ENCODE peak calls at places on chromosome 13, in six cellular contexts. One of them, this sample, is unnamed.

GRCh38 chr13:50995870-50996269 is 86.3 kb downstream of the RNASEH2B start:
- DNase-seq in retina: no peak
- DNase-seq in T1000: no peak
- DNase-seq in activated CD8-positive, alpha-beta memory T cell treated with anti-CD3 and anti-CD28 coated beads for 48 hours: no peak
- DNase-seq in iris pigment epithelial cell: no peak
- DNase-seq in Daoy: no peak
- DNase-seq in this sample: no peak

GRCh38 chr13:30192320-30193093 is 114.8 kb downstream of the KATNAL1 start:
- DNase-seq in retina: no peak
- DNase-seq in T1000: no peak
- DNase-seq in activated CD8-positive, alpha-beta memory T cell treated with anti-CD3 and anti-CD28 coated beads for 48 hours: no peak
- DNase-seq in iris pigment epithelial cell: no peak
- DNase-seq in Daoy: no peak
- DNase-seq in this sample: no peak

GRCh38 chr13:46492946-46493345 is 60.0 kb upstream of the LRCH1 start:
- DNase-seq in retina: peak
- DNase-seq in T1000: no peak
- DNase-seq in activated CD8-positive, alpha-beta memory T cell treated with anti-CD3 and anti-CD28 coated beads for 48 hours: no peak
- DNase-seq in iris pigment epithelial cell: peak
- DNase-seq in Daoy: no peak
- DNase-seq in this sample: no peak

GRCh38 chr13:99895428-99895998 is 76.1 kb downstream of the ZIC5 start:
- DNase-seq in retina: peak
- DNase-seq in T1000: no peak
- DNase-seq in activated CD8-positive, alpha-beta memory T cell treated with anti-CD3 and anti-CD28 coated beads for 48 hours: no peak
- DNase-seq in iris pigment epithelial cell: no peak
- DNase-seq in Daoy: no peak
- DNase-seq in this sample: no peak

GRCh38 chr13:110300090-110300815 is 6.7 kb downstream of the COL4A1 start:
- DNase-seq in retina: no peak
- DNase-seq in T1000: no peak
- DNase-seq in activated CD8-positive, alpha-beta memory T cell treated with anti-CD3 and anti-CD28 coated beads for 48 hours: no peak
- DNase-seq in iris pigment epithelial cell: peak
- DNase-seq in Daoy: no peak
- DNase-seq in this sample: no peak

GRCh38 chr13:75907044-75907443 is 270.9 kb downstream of the LMO7 start:
- DNase-seq in retina: no peak
- DNase-seq in T1000: no peak
- DNase-seq in activated CD8-positive, alpha-beta memory T cell treated with anti-CD3 and anti-CD28 coated beads for 48 hours: no peak
- DNase-seq in iris pigment epithelial cell: no peak
- DNase-seq in Daoy: no peak
- DNase-seq in this sample: no peak

GRCh38 chr13:46575321-46575721 is 22.4 kb downstream of the LRCH1 start:
- DNase-seq in retina: no peak
- DNase-seq in T1000: no peak
- DNase-seq in activated CD8-positive, alpha-beta memory T cell treated with anti-CD3 and anti-CD28 coated beads for 48 hours: no peak
- DNase-seq in iris pigment epithelial cell: no peak
- DNase-seq in Daoy: no peak
- DNase-seq in this sample: no peak

GRCh38 chr13:50676602-50677001 is 166.9 kb downstream of the DLEU7 start:
- DNase-seq in retina: no peak
- DNase-seq in T1000: no peak
- DNase-seq in activated CD8-positive, alpha-beta memory T cell treated with anti-CD3 and anti-CD28 coated beads for 48 hours: no peak
- DNase-seq in iris pigment epithelial cell: peak
- DNase-seq in Daoy: peak
- DNase-seq in this sample: no peak

GRCh38 chr13:29513981-29514719 is 81.3 kb downstream of the SLC7A1 start:
- DNase-seq in retina: no peak
- DNase-seq in T1000: no peak
- DNase-seq in activated CD8-positive, alpha-beta memory T cell treated with anti-CD3 and anti-CD28 coated beads for 48 hours: no peak
- DNase-seq in iris pigment epithelial cell: no peak
- DNase-seq in Daoy: no peak
- DNase-seq in this sample: no peak

GRCh38 chr13:64239372-64239771 is 2823.7 kb upstream of the PCDH20 start:
- DNase-seq in retina: no peak
- DNase-seq in T1000: no peak
- DNase-seq in activated CD8-positive, alpha-beta memory T cell treated with anti-CD3 and anti-CD28 coated beads for 48 hours: no peak
- DNase-seq in iris pigment epithelial cell: peak
- DNase-seq in Daoy: no peak
- DNase-seq in this sample: no peak

GRCh38 chr13:101869553-101869952 is 417.1 kb downstream of the ITGBL1 start:
- DNase-seq in retina: no peak
- DNase-seq in T1000: no peak
- DNase-seq in activated CD8-positive, alpha-beta memory T cell treated with anti-CD3 and anti-CD28 coated beads for 48 hours: no peak
- DNase-seq in iris pigment epithelial cell: peak
- DNase-seq in Daoy: no peak
- DNase-seq in this sample: no peak

GRCh38 chr13:20160346-20161274 is at the start of gene GJA3:
- DNase-seq in retina: peak
- DNase-seq in T1000: no peak
- DNase-seq in activated CD8-positive, alpha-beta memory T cell treated with anti-CD3 and anti-CD28 coated beads for 48 hours: peak
- DNase-seq in iris pigment epithelial cell: peak
- DNase-seq in Daoy: peak
- DNase-seq in this sample: no peak

GRCh38 chr13:48475230-48475629 is 57.6 kb downstream of the RCBTB2 start:
- DNase-seq in retina: no peak
- DNase-seq in T1000: no peak
- DNase-seq in activated CD8-positive, alpha-beta memory T cell treated with anti-CD3 and anti-CD28 coated beads for 48 hours: no peak
- DNase-seq in iris pigment epithelial cell: no peak
- DNase-seq in Daoy: no peak
- DNase-seq in this sample: no peak

GRCh38 chr13:40057228-40057627 is 401.8 kb downstream of the COG6 start:
- DNase-seq in retina: no peak
- DNase-seq in T1000: no peak
- DNase-seq in activated CD8-positive, alpha-beta memory T cell treated with anti-CD3 and anti-CD28 coated beads for 48 hours: no peak
- DNase-seq in iris pigment epithelial cell: no peak
- DNase-seq in Daoy: no peak
- DNase-seq in this sample: no peak

GRCh38 chr13:20197361-20197834 is 4.7 kb upstream of the GJB2 start:
- DNase-seq in retina: peak
- DNase-seq in T1000: no peak
- DNase-seq in activated CD8-positive, alpha-beta memory T cell treated with anti-CD3 and anti-CD28 coated beads for 48 hours: no peak
- DNase-seq in iris pigment epithelial cell: peak
- DNase-seq in Daoy: peak
- DNase-seq in this sample: no peak

GRCh38 chr13:23753523-23753922 is 135.7 kb downstream of the MIPEP start:
- DNase-seq in retina: no peak
- DNase-seq in T1000: no peak
- DNase-seq in activated CD8-positive, alpha-beta memory T cell treated with anti-CD3 and anti-CD28 coated beads for 48 hours: no peak
- DNase-seq in iris pigment epithelial cell: peak
- DNase-seq in Daoy: peak
- DNase-seq in this sample: no peak

GRCh38 chr13:87052731-87053130 is 618.4 kb upstream of the SLITRK5 start:
- DNase-seq in retina: no peak
- DNase-seq in T1000: no peak
- DNase-seq in activated CD8-positive, alpha-beta memory T cell treated with anti-CD3 and anti-CD28 coated beads for 48 hours: no peak
- DNase-seq in iris pigment epithelial cell: no peak
- DNase-seq in Daoy: peak
- DNase-seq in this sample: no peak

GRCh38 chr13:50129923-50130685 is 114.9 kb downstream of the KCNRG start:
- DNase-seq in retina: peak
- DNase-seq in T1000: no peak
- DNase-seq in activated CD8-positive, alpha-beta memory T cell treated with anti-CD3 and anti-CD28 coated beads for 48 hours: no peak
- DNase-seq in iris pigment epithelial cell: peak
- DNase-seq in Daoy: peak
- DNase-seq in this sample: peak

GRCh38 chr13:113086031-113086750 is 19.4 kb upstream of the F7 start:
- DNase-seq in retina: no peak
- DNase-seq in T1000: no peak
- DNase-seq in activated CD8-positive, alpha-beta memory T cell treated with anti-CD3 and anti-CD28 coated beads for 48 hours: no peak
- DNase-seq in iris pigment epithelial cell: no peak
- DNase-seq in Daoy: peak
- DNase-seq in this sample: peak

GRCh38 chr13:29737061-29737460 is 113.4 kb downstream of the UBL3 start:
- DNase-seq in retina: no peak
- DNase-seq in T1000: no peak
- DNase-seq in activated CD8-positive, alpha-beta memory T cell treated with anti-CD3 and anti-CD28 coated beads for 48 hours: no peak
- DNase-seq in iris pigment epithelial cell: no peak
- DNase-seq in Daoy: no peak
- DNase-seq in this sample: no peak

GRCh38 chr13:32669030-32669646 is 82.9 kb downstream of the PDS5B start:
- DNase-seq in retina: peak
- DNase-seq in T1000: no peak
- DNase-seq in activated CD8-positive, alpha-beta memory T cell treated with anti-CD3 and anti-CD28 coated beads for 48 hours: no peak
- DNase-seq in iris pigment epithelial cell: peak
- DNase-seq in Daoy: peak
- DNase-seq in this sample: no peak

GRCh38 chr13:21879263-21879914 is 208.5 kb downstream of the FGF9 start:
- DNase-seq in retina: no peak
- DNase-seq in T1000: no peak
- DNase-seq in activated CD8-positive, alpha-beta memory T cell treated with anti-CD3 and anti-CD28 coated beads for 48 hours: no peak
- DNase-seq in iris pigment epithelial cell: no peak
- DNase-seq in Daoy: peak
- DNase-seq in this sample: no peak

GRCh38 chr13:75151081-75151643 is 330.8 kb downstream of the TBC1D4 start:
- DNase-seq in retina: no peak
- DNase-seq in T1000: no peak
- DNase-seq in activated CD8-positive, alpha-beta memory T cell treated with anti-CD3 and anti-CD28 coated beads for 48 hours: no peak
- DNase-seq in iris pigment epithelial cell: peak
- DNase-seq in Daoy: no peak
- DNase-seq in this sample: no peak

GRCh38 chr13:33194820-33195692 is 90.5 kb downstream of the STARD13 start:
- DNase-seq in retina: no peak
- DNase-seq in T1000: peak
- DNase-seq in activated CD8-positive, alpha-beta memory T cell treated with anti-CD3 and anti-CD28 coated beads for 48 hours: no peak
- DNase-seq in iris pigment epithelial cell: peak
- DNase-seq in Daoy: peak
- DNase-seq in this sample: no peak

GRCh38 chr13:108154421-108154858 is 60.9 kb downstream of the LIG4 start:
- DNase-seq in retina: no peak
- DNase-seq in T1000: no peak
- DNase-seq in activated CD8-positive, alpha-beta memory T cell treated with anti-CD3 and anti-CD28 coated beads for 48 hours: no peak
- DNase-seq in iris pigment epithelial cell: peak
- DNase-seq in Daoy: no peak
- DNase-seq in this sample: no peak

GRCh38 chr13:90445179-90445578 is 902.3 kb upstream of the MIR17HG start:
- DNase-seq in retina: no peak
- DNase-seq in T1000: peak
- DNase-seq in activated CD8-positive, alpha-beta memory T cell treated with anti-CD3 and anti-CD28 coated beads for 48 hours: no peak
- DNase-seq in iris pigment epithelial cell: peak
- DNase-seq in Daoy: peak
- DNase-seq in this sample: no peak

GRCh38 chr13:31945202-31945978 is 86.2 kb upstream of the FRY start:
- DNase-seq in retina: no peak
- DNase-seq in T1000: no peak
- DNase-seq in activated CD8-positive, alpha-beta memory T cell treated with anti-CD3 and anti-CD28 coated beads for 48 hours: no peak
- DNase-seq in iris pigment epithelial cell: peak
- DNase-seq in Daoy: peak
- DNase-seq in this sample: no peak

GRCh38 chr13:60329221-60329983 is 67.6 kb upstream of the TDRD3 start:
- DNase-seq in retina: peak
- DNase-seq in T1000: no peak
- DNase-seq in activated CD8-positive, alpha-beta memory T cell treated with anti-CD3 and anti-CD28 coated beads for 48 hours: no peak
- DNase-seq in iris pigment epithelial cell: peak
- DNase-seq in Daoy: peak
- DNase-seq in this sample: no peak

GRCh38 chr13:98300956-98301641 is 124.0 kb upstream of the RNF113B start:
- DNase-seq in retina: no peak
- DNase-seq in T1000: no peak
- DNase-seq in activated CD8-positive, alpha-beta memory T cell treated with anti-CD3 and anti-CD28 coated beads for 48 hours: no peak
- DNase-seq in iris pigment epithelial cell: peak
- DNase-seq in Daoy: peak
- DNase-seq in this sample: no peak

GRCh38 chr13:67964091-67964490 is 734.0 kb upstream of the PCDH9 start:
- DNase-seq in retina: no peak
- DNase-seq in T1000: no peak
- DNase-seq in activated CD8-positive, alpha-beta memory T cell treated with anti-CD3 and anti-CD28 coated beads for 48 hours: no peak
- DNase-seq in iris pigment epithelial cell: no peak
- DNase-seq in Daoy: no peak
- DNase-seq in this sample: no peak

GRCh38 chr13:44050450-44051063 is 170.9 kb downstream of the LACC1 start:
- DNase-seq in retina: peak
- DNase-seq in T1000: no peak
- DNase-seq in activated CD8-positive, alpha-beta memory T cell treated with anti-CD3 and anti-CD28 coated beads for 48 hours: no peak
- DNase-seq in iris pigment epithelial cell: peak
- DNase-seq in Daoy: peak
- DNase-seq in this sample: no peak

GRCh38 chr13:52053460-52053859 is 29.0 kb downstream of the UTP14C start:
- DNase-seq in retina: no peak
- DNase-seq in T1000: no peak
- DNase-seq in activated CD8-positive, alpha-beta memory T cell treated with anti-CD3 and anti-CD28 coated beads for 48 hours: no peak
- DNase-seq in iris pigment epithelial cell: no peak
- DNase-seq in Daoy: no peak
- DNase-seq in this sample: no peak

GRCh38 chr13:35789335-35790166 is 313.1 kb upstream of the MAB21L1 start:
- DNase-seq in retina: peak
- DNase-seq in T1000: no peak
- DNase-seq in activated CD8-positive, alpha-beta memory T cell treated with anti-CD3 and anti-CD28 coated beads for 48 hours: no peak
- DNase-seq in iris pigment epithelial cell: peak
- DNase-seq in Daoy: no peak
- DNase-seq in this sample: no peak

This sample was measured in chondrocyte.